ENCODE peak calls at places on chromosomes 16 and 17, in seven cellular contexts. T is HEK293T; K is ACHN; J is NCI-H1105; C is SK-MEL-5; Q is activated CD4-positive, alpha-beta T cell treated with anti-CD3 and anti-CD28 coated beads, Interleukin-2, amount 50 U/mL, for 48 hours; L is CD4-positive, alpha-beta memory T cell. P is an unnamed sample.

GRCh38 chr17:28720247-28720996 is 637 bp downstream of the RPL23A start:
- DNase-seq in T (no peak), K (no peak), J (no peak), C (no peak), Q (peak), L (no peak), P (no peak)

GRCh38 chr17:77323413-77324171 is 182.8 kb downstream of the SEC14L1 start:
- DNase-seq in T (peak), K (peak), J (no peak), C (peak), Q (no peak), L (no peak), P (no peak)

GRCh38 chr17:78130439-78131101 is at the start of gene TMC8:
- DNase-seq in T (no peak), K (no peak), J (no peak), C (peak), Q (peak), L (peak), P (no peak)

GRCh38 chr17:34850023-34850422 is 111.2 kb downstream of the CCT6B start:
- DNase-seq in T (no peak), K (no peak), J (no peak), C (no peak), Q (no peak), L (no peak), P (no peak)

GRCh38 chr16:50622643-50623369 is 58.3 kb downstream of the SNX20 start:
- DNase-seq in T (no peak), K (no peak), J (no peak), C (no peak), Q (no peak), L (no peak), P (no peak)

GRCh38 chr17:41919165-41919817 is 540 bp upstream of the ACLY start:
- DNase-seq in T (no peak), K (peak), J (peak), C (no peak), Q (no peak), L (no peak), P (peak)

GRCh38 chr17:81354944-81355327 is 40.3 kb upstream of the BAHCC1 start:
- DNase-seq in T (no peak), K (no peak), J (no peak), C (no peak), Q (no peak), L (no peak), P (no peak)

GRCh38 chr17:82374626-82375331 is 3.2 kb downstream of the UTS2R start:
- DNase-seq in T (no peak), K (no peak), J (no peak), C (no peak), Q (no peak), L (no peak), P (no peak)

GRCh38 chr17:13403982-13404931 is 197.5 kb downstream of the HS3ST3A1 start:
- DNase-seq in T (no peak), K (no peak), J (no peak), C (no peak), Q (no peak), L (no peak), P (no peak)

GRCh38 chr16:27232875-27233605 is 29.7 kb downstream of the KDM8 start:
- DNase-seq in T (no peak), K (no peak), J (no peak), C (no peak), Q (no peak), L (no peak), P (no peak)

GRCh38 chr16:29943846-29944669 is 17.8 kb upstream of the TMEM219 start:
- DNase-seq in T (peak), K (peak), J (no peak), C (peak), Q (no peak), L (no peak), P (peak)

GRCh38 chr16:11792404-11793260 is 4.4 kb downstream of the ZC3H7A start:
- DNase-seq in T (no peak), K (no peak), J (peak), C (no peak), Q (no peak), L (no peak), P (no peak)

GRCh38 chr16:74742051-74742481 is 32.6 kb downstream of the FA2H start:
- DNase-seq in T (no peak), K (no peak), J (no peak), C (no peak), Q (no peak), L (no peak), P (no peak)

GRCh38 chr16:80654094-80654862 is 113.5 kb downstream of the DYNLRB2 start:
- DNase-seq in T (no peak), K (no peak), J (no peak), C (no peak), Q (no peak), L (no peak), P (no peak)

P was measured in keratinocyte.